ENCODE peak calls at places on chromosome 12, in eight cellular contexts. I, U, O, B, W, N, H and X are unnamed samples.
A peak's percentile ranks its signal among the peaks of the same experiment; 100 is the strongest.

GRCh38 chr12:92905811-92906554 is 23.1 kb downstream of the EEA1 start:
- DNase-seq in I (no peak), U (no peak), O (no peak), B (no peak), W (no peak), N (no peak), H (no peak), X (no peak)

GRCh38 chr12:75650989-75651695 is 139.7 kb upstream of the KRR1 start:
- DNase-seq in I (no peak), U (peak; percentile 78), O (no peak), B (no peak), W (no peak), N (no peak), H (no peak), X (no peak)

GRCh38 chr12:6207254-6207942 is 7.2 kb downstream of the CD9 start:
- DNase-seq in I (peak; percentile 21), U (no peak), O (no peak), B (no peak), W (no peak), N (no peak), H (no peak), X (no peak)

GRCh38 chr12:120055639-120056038 is 60.9 kb downstream of the RAB35 start:
- DNase-seq in I (no peak), U (no peak), O (no peak), B (no peak), W (no peak), N (no peak), H (no peak), X (no peak)

GRCh38 chr12:64663019-64663418 is 52.7 kb downstream of the RASSF3 start:
- DNase-seq in I (no peak), U (no peak), O (no peak), B (no peak), W (no peak), N (no peak), H (no peak), X (no peak)

GRCh38 chr12:77993658-77994057 is 163.0 kb downstream of the NAV3 start:
- DNase-seq in I (no peak), U (no peak), O (no peak), B (no peak), W (no peak), N (no peak), H (no peak), X (no peak)

GRCh38 chr12:92961949-92962348 is 32.9 kb upstream of the EEA1 start:
- DNase-seq in I (no peak), U (no peak), O (no peak), B (no peak), W (no peak), N (no peak), H (no peak), X (no peak)

GRCh38 chr12:27185234-27186045 is 58.6 kb upstream of the STK38L start:
- DNase-seq in I (no peak), U (peak; percentile 77), O (peak; percentile 34), B (peak; percentile 93), W (no peak), N (no peak), H (peak; percentile 58), X (no peak)

GRCh38 chr12:89636054-89636775 is 72.4 kb downstream of the ATP2B1 start:
- DNase-seq in I (no peak), U (no peak), O (no peak), B (no peak), W (no peak), N (no peak), H (no peak), X (no peak)

GRCh38 chr12:15584366-15585041 is 204.7 kb downstream of the EPS8 start:
- DNase-seq in I (no peak), U (peak; percentile 54), O (peak; percentile 65), B (peak; percentile 84), W (peak; percentile 38), N (no peak), H (no peak), X (no peak)

GRCh38 chr12:122838841-122839240 is 3.6 kb downstream of the HIP1R start:
- DNase-seq in I (no peak), U (no peak), O (no peak), B (no peak), W (no peak), N (no peak), H (no peak), X (no peak)

GRCh38 chr12:47488888-47489287 is 216.9 kb downstream of the RPAP3 start:
- DNase-seq in I (no peak), U (no peak), O (no peak), B (no peak), W (no peak), N (no peak), H (no peak), X (no peak)

GRCh38 chr12:27276275-27276674 is 32.2 kb downstream of the STK38L start:
- DNase-seq in I (no peak), U (no peak), O (no peak), B (no peak), W (no peak), N (no peak), H (no peak), X (no peak)

GRCh38 chr12:34386016-34386415 is 363.7 kb downstream of the ALG10 start:
- DNase-seq in I (no peak), U (no peak), O (no peak), B (no peak), W (no peak), N (no peak), H (no peak), X (no peak)

GRCh38 chr12:752673-753400 is 458 bp downstream of the WNK1 start:
- DNase-seq in I (peak; percentile 88), U (no peak), O (peak; percentile 42), B (peak; percentile 69), W (peak; percentile 69), N (no peak), H (peak; percentile 71), X (peak; percentile 70)

GRCh38 chr12:1581973-1582708 is 12.2 kb downstream of the FBXL14 start:
- DNase-seq in I (no peak), U (no peak), O (no peak), B (no peak), W (no peak), N (no peak), H (no peak), X (no peak)

GRCh38 chr12:102169922-102170698 is 27.5 kb downstream of the PMCH start:
- DNase-seq in I (no peak), U (peak; percentile 6), O (peak; percentile 2), B (peak; percentile 59), W (no peak), N (no peak), H (no peak), X (no peak)

GRCh38 chr12:63420206-63420644 is 248.1 kb downstream of the DPY19L2 start:
- DNase-seq in I (no peak), U (peak; percentile 50), O (peak; percentile 19), B (peak; percentile 75), W (peak; percentile 42), N (no peak), H (no peak), X (no peak)

GRCh38 chr12:97875064-97875463 is 412.5 kb downstream of the RMST start:
- DNase-seq in I (no peak), U (no peak), O (no peak), B (no peak), W (no peak), N (no peak), H (no peak), X (no peak)

GRCh38 chr12:42730286-42730685 is 140.7 kb upstream of the PRICKLE1 start:
- DNase-seq in I (no peak), U (no peak), O (no peak), B (no peak), W (no peak), N (no peak), H (no peak), X (no peak)

GRCh38 chr12:11685716-11686115 is 36.2 kb downstream of the ETV6 start:
- DNase-seq in I (no peak), U (no peak), O (no peak), B (no peak), W (no peak), N (no peak), H (no peak), X (no peak)

GRCh38 chr12:95836630-95837239 is 22.0 kb upstream of the SNRPF start:
- DNase-seq in I (no peak), U (peak; percentile 74), O (no peak), B (no peak), W (no peak), N (no peak), H (no peak), X (no peak)

GRCh38 chr12:15050664-15051063 is 77.8 kb downstream of the PDE6H start:
- DNase-seq in I (no peak), U (peak; percentile 86), O (no peak), B (no peak), W (no peak), N (no peak), H (no peak), X (no peak)

GRCh38 chr12:122374707-122375106 is 47.8 kb downstream of the CLIP1 start:
- DNase-seq in I (no peak), U (no peak), O (no peak), B (no peak), W (no peak), N (no peak), H (no peak), X (no peak)

GRCh38 chr12:42372154-42372791 is 46.3 kb downstream of the PPHLN1 start:
- DNase-seq in I (no peak), U (peak; percentile 6), O (peak; percentile 61), B (peak; percentile 73), W (no peak), N (no peak), H (no peak), X (no peak)

GRCh38 chr12:45670339-45671065 is 59.0 kb upstream of the ARID2 start:
- DNase-seq in I (no peak), U (no peak), O (peak; percentile 65), B (peak; percentile 73), W (no peak), N (no peak), H (no peak), X (no peak)

GRCh38 chr12:24072302-24072701 is 122.8 kb upstream of the SOX5 start:
- DNase-seq in I (no peak), U (no peak), O (no peak), B (no peak), W (no peak), N (no peak), H (no peak), X (no peak)

GRCh38 chr12:3085341-3086125 is 8.4 kb downstream of the TSPAN9 start:
- DNase-seq in I (peak; percentile 51), U (no peak), O (no peak), B (no peak), W (no peak), N (no peak), H (no peak), X (no peak)

GRCh38 chr12:59737725-59738463 is 142.1 kb downstream of the SLC16A7 start:
- DNase-seq in I (no peak), U (no peak), O (no peak), B (no peak), W (no peak), N (no peak), H (no peak), X (no peak)